ENCODE peak calls at places on chromosomes 3 and 15, in five cellular contexts. P is BJ, L is Panc1, A is fibroblast of lung, F is hepatocyte. J is an unnamed sample.

GRCh38 chr3:127967296-127967695 is 52.3 kb downstream of the KBTBD12 start:
- DNase-seq in A (peak; percentile 82), L (no peak), P (no peak), F (no peak), J (no peak)

GRCh38 chr15:68384451-68385239 is 47.3 kb downstream of the ITGA11 start:
- DNase-seq in A (peak; percentile 95), L (no peak), F (peak; percentile 74), P (peak; percentile 87), J (no peak)

GRCh38 chr15:41377978-41378377 is 24.3 kb downstream of the NDUFAF1 start:
- DNase-seq in P (no peak), L (no peak), F (no peak), A (no peak), J (no peak)

GRCh38 chr3:161322781-161323568 is 48.3 kb downstream of the SPTSSB start:
- DNase-seq in A (no peak), P (no peak), F (no peak), L (no peak), J (no peak)

GRCh38 chr3:175659951-175660350 is 800.8 kb downstream of the NAALADL2 start:
- DNase-seq in F (no peak), A (no peak), P (no peak), L (no peak), J (no peak)

GRCh38 chr3:38627956-38628355 is 21.5 kb downstream of the SCN5A start:
- DNase-seq in L (no peak), P (no peak), F (no peak), A (no peak), J (peak; percentile 30)

GRCh38 chr3:23754215-23754614 is 51.5 kb upstream of the UBE2E1 start:
- DNase-seq in A (no peak), F (no peak), L (no peak), P (no peak), J (no peak)

GRCh38 chr3:126056123-126056522 is 27.8 kb downstream of the SLC41A3 start:
- DNase-seq in L (no peak), F (no peak), P (no peak), A (no peak), J (no peak)

GRCh38 chr15:79160211-79160610 is 69.6 kb upstream of the RASGRF1 start:
- DNase-seq in F (no peak), A (no peak), L (no peak), P (no peak), J (no peak)

GRCh38 chr3:50340404-50341329 is at the start of gene RASSF1:
- DNase-seq in A (no peak), F (peak; percentile 41), L (no peak), P (no peak), J (no peak)

GRCh38 chr15:68376447-68377060 is 55.4 kb downstream of the ITGA11 start:
- DNase-seq in A (no peak), P (no peak), L (no peak), F (no peak), J (no peak)

GRCh38 chr3:78689378-78689777 is 1078.4 kb downstream of the ROBO1 start:
- DNase-seq in F (no peak), P (no peak), A (no peak), L (no peak), J (no peak)

GRCh38 chr15:64110945-64111678 is 15.3 kb downstream of the SNX1 start:
- DNase-seq in F (no peak), P (no peak), A (no peak), L (no peak), J (no peak)

GRCh38 chr15:51830279-51830806 is 890 bp downstream of the TMOD3 start:
- DNase-seq in P (no peak), L (no peak), A (peak; percentile 30), F (no peak), J (no peak)

GRCh38 chr3:157868168-157868567 is 238.1 kb downstream of the SHOX2 start:
- DNase-seq in L (no peak), F (no peak), P (peak; percentile 62), A (peak; percentile 45), J (no peak)

GRCh38 chr15:85623648-85624047 is 171.1 kb downstream of the KLHL25 start:
- DNase-seq in F (no peak), P (no peak), A (peak; percentile 67), L (no peak), J (no peak)

GRCh38 chr3:129560269-129560787 is 17.4 kb downstream of the H1-8 start:
- DNase-seq in L (no peak), P (peak; percentile 72), F (peak; percentile 71), A (peak; percentile 23), J (no peak)

GRCh38 chr15:50979041-50979440 is 70.6 kb downstream of the AP4E1 start:
- DNase-seq in A (peak; percentile 82), P (peak; percentile 4), L (no peak), F (no peak), J (no peak)

GRCh38 chr15:79078763-79079395 is 11.7 kb downstream of the RASGRF1 start:
- DNase-seq in L (no peak), P (no peak), A (no peak), F (no peak), J (no peak)

GRCh38 chr15:90059208-90059985 is 42.9 kb downstream of the IDH2 start:
- DNase-seq in F (peak; percentile 50), A (no peak), L (no peak), P (no peak), J (no peak)

GRCh38 chr15:97881568-97881967 is 78.9 kb upstream of the ARRDC4 start:
- DNase-seq in F (no peak), L (no peak), P (no peak), A (no peak), J (no peak)

GRCh38 chr15:94280301-94280700 is 48.9 kb downstream of the MCTP2 start:
- DNase-seq in P (no peak), L (no peak), A (no peak), F (no peak), J (no peak)

GRCh38 chr15:63104727-63105126 is 16.9 kb upstream of the LACTB start:
- DNase-seq in P (no peak), L (no peak), A (peak; percentile 52), F (no peak), J (no peak)

GRCh38 chr3:156252656-156253055 is 132.3 kb downstream of the KCNAB1 start:
- DNase-seq in F (no peak), P (no peak), L (no peak), A (peak; percentile 64), J (no peak)

GRCh38 chr3:168839692-168840091 is 744.0 kb upstream of the GOLIM4 start:
- DNase-seq in L (no peak), A (no peak), F (no peak), P (no peak), J (no peak)

GRCh38 chr3:69144631-69145244 is 22.3 kb upstream of the LMOD3 start:
- DNase-seq in P (no peak), L (no peak), F (no peak), A (no peak), J (no peak)

GRCh38 chr15:69755571-69756310 is 303.1 kb downstream of the RPLP1 start:
- DNase-seq in F (no peak), A (peak; percentile 63), P (no peak), L (no peak), J (no peak)

GRCh38 chr15:88769161-88769971 is 33.9 kb upstream of the ACAN start:
- DNase-seq in P (no peak), L (no peak), A (peak; percentile 32), F (peak; percentile 27), J (no peak)

GRCh38 chr3:149020196-149020838 is 29.0 kb downstream of the GYG1 start:
- DNase-seq in L (no peak), A (peak; percentile 78), P (no peak), F (no peak), J (no peak)

GRCh38 chr15:66679657-66680108 is 22.4 kb upstream of the SMAD6 start:
- DNase-seq in F (peak; percentile 85), L (no peak), P (no peak), A (no peak), J (no peak)

DNA sequence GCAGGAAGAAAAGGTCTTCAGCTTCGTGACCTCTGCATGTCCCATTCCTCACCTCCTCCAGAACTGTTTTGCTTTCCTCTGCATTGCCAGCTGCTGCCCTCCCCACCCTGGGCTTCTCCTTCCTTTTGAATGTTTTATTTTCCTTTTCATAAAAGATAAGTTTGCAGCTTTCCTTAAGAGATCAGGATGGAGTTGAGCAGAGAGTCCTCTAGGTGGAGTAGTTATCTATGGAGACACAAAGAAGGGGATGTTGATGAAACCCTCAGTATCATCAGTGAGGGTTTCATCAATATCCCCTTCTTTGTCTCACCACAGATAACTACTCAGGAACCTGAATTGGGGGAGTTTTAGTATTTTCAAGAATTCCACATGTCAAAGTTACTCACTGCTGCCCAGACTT is 19.0 kb upstream of the SLC25A36 start:
- DNase-seq in L (no peak), F (peak; percentile 26), P (no peak), A (no peak), J (no peak)
- TF ChIP-seq CTCF in L (peak; percentile 70), F (peak; percentile 46), P (peak; percentile 63), A (peak; percentile 61), J (peak; percentile 61)

DNA sequence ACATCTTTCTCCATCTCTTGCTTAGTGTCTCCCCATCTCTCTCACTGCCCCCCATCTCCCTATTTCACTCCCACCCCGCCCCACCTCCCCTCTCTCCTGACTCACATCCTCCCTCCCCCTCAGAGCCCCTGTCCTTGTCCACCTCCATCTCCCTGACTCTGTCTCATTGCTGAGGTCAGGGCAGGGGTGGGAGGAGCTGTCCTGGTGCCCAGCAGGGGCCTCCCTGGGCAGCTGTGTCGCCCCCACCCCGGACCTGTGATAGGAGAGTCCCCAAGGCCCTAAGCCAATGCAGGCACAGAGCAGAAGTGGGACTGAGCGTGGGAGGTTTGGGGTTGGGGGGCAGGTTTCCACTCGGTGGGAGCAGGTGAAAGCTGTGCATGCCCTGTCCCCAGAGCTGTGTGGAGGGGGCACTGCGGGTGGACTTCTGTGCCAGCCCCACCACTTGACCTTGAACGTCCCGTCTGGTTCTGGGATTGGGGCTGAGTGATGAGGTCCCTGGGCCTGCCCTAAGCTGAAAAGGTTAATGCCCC is 210.8 kb downstream of the TBC1D2B start:
- DNase-seq in F (no peak), L (no peak), P (no peak), A (no peak), J (no peak)
- TF ChIP-seq CTCF in F (no peak), L (no peak), P (no peak), A (no peak), J (no peak)

DNA sequence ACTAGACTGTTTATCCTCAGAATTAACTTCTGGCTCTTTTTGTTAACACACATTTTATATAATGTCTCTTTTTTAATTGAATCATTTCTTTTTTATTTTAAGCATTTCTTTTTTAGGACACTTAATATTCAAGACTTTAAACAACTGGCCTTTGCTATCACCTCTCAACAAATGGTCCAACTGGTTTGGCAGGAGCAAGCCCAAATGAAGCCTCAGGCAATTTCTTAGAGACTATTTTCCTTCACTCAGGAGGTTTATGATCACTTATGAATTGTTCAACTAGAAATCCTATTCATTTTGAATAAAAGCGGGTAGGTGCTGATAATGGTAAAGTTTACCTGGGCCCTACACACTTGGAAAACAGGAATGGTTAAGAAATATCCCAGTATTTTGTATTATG is 705.6 kb upstream of the GBE1 start:
- DNase-seq in A (no peak), P (no peak), F (no peak), L (no peak), J (no peak)
- TF ChIP-seq CTCF in A (no peak), P (no peak), F (no peak), L (no peak), J (no peak)

GRCh38 chr3:135134717-135135116 is 339.7 kb downstream of the EPHB1 start:
- DNase-seq in L (no peak), F (no peak), P (no peak), A (no peak), J (no peak)

GRCh38 chr3:135136361-135137100 is 341.5 kb downstream of the EPHB1 start:
- DNase-seq in L (no peak), P (no peak), F (no peak), A (no peak), J (no peak)

GRCh38 chr3:135135445-135135844 is 340.4 kb downstream of the EPHB1 start:
- DNase-seq in P (no peak), A (no peak), F (no peak), L (no peak), J (no peak)

GRCh38 chr3:135138776-135139175 is 343.7 kb downstream of the EPHB1 start:
- DNase-seq in F (no peak), P (no peak), L (no peak), A (no peak), J (no peak)

GRCh38 chr3:135137296-135137695 is 342.2 kb downstream of the EPHB1 start:
- DNase-seq in L (no peak), F (no peak), A (no peak), P (no peak), J (no peak)
- TF ChIP-seq CTCF in L (no peak), F (no peak), A (no peak), P (no peak), J (no peak)

J was measured in Calu3.